ENCODE peak calls at places on chromosomes 3 and 15, in ten cellular contexts. O is MCF 10A; H is CD4-positive, alpha-beta T cell; L is prostate gland; Q is GM12865; K is HFF-Myc; T is WERI-Rb-1; W is astrocyte of the cerebellum; X is GM23338; S is neural crest cell. M is an unnamed sample.

GRCh38 chr3:171711461-171711860 is 98.8 kb downstream of the PLD1 start:
- DNase-seq in H (no peak), L (no peak), Q (no peak), T (no peak), O (no peak), K (no peak), W (no peak), S (no peak), X (no peak), M (no peak)

GRCh38 chr15:41828747-41829270 is 917 bp downstream of the JMJD7 start:
- DNase-seq in O (no peak), H (no peak), X (no peak), Q (no peak), L (no peak), S (no peak), K (no peak), W (no peak), T (no peak), M (no peak)

GRCh38 chr3:124786491-124787241 is 56.4 kb downstream of the UMPS start:
- DNase-seq in S (no peak), X (no peak), L (no peak), H (no peak), O (peak; percentile 41), Q (no peak), K (no peak), T (no peak), W (no peak), M (peak; percentile 8)

GRCh38 chr3:15969874-15970640 is 172.3 kb upstream of the ANKRD28 start:
- DNase-seq in X (no peak), S (no peak), W (no peak), Q (no peak), O (no peak), T (no peak), K (no peak), L (no peak), H (no peak), M (no peak)

GRCh38 chr3:107436029-107436428 is 58.8 kb downstream of the CCDC54 start:
- DNase-seq in H (no peak), T (no peak), O (no peak), K (no peak), W (no peak), X (no peak), S (no peak), Q (no peak), L (no peak), M (no peak)

GRCh38 chr3:132083583-132084372 is 49.0 kb upstream of the CPNE4 start:
- DNase-seq in L (no peak), T (no peak), Q (no peak), H (no peak), K (no peak), X (peak; percentile 54), O (peak; percentile 90), W (peak; percentile 47), S (no peak), M (peak; percentile 54)

GRCh38 chr3:58198804-58199203 is 12.0 kb downstream of the DNASE1L3 start:
- DNase-seq in L (no peak), W (no peak), Q (no peak), X (no peak), H (no peak), S (no peak), O (no peak), K (no peak), T (no peak), M (no peak)

GRCh38 chr3:38307599-38307998 is 25.5 kb downstream of the SLC22A14 start:
- DNase-seq in K (no peak), L (no peak), W (no peak), O (no peak), X (no peak), S (no peak), Q (no peak), H (no peak), T (no peak), M (no peak)

GRCh38 chr3:37952564-37952963 is 38.0 kb upstream of the VILL start:
- DNase-seq in W (no peak), Q (no peak), T (no peak), O (no peak), X (no peak), S (no peak), H (no peak), L (no peak), K (no peak), M (no peak)

GRCh38 chr3:127408684-127409420 is 121.0 kb upstream of the PRR20G start:
- DNase-seq in W (no peak), K (no peak), H (no peak), Q (peak; percentile 44), X (peak; percentile 59), L (no peak), S (peak; percentile 50), O (no peak), T (no peak), M (peak; percentile 5)

GRCh38 chr3:152737021-152737908 is 97.7 kb upstream of the P2RY1 start:
- DNase-seq in K (peak; percentile 2), T (no peak), L (no peak), S (no peak), X (no peak), Q (peak; percentile 94), O (peak; percentile 81), W (peak; percentile 91), H (no peak), M (peak; percentile 81)

GRCh38 chr3:140276698-140277097 is 341.7 kb downstream of the CLSTN2 start:
- DNase-seq in Q (peak; percentile 27), K (no peak), X (peak; percentile 71), W (no peak), T (peak; percentile 87), O (peak; percentile 14), S (peak; percentile 4), H (no peak), L (no peak), M (peak; percentile 21)

GRCh38 chr15:66927326-66928077 is 137.9 kb upstream of the SMAD3 start:
- DNase-seq in W (no peak), S (no peak), O (peak; percentile 39), L (no peak), X (no peak), K (no peak), H (no peak), Q (no peak), T (no peak), M (no peak)

GRCh38 chr3:178436773-178437172 is 99.5 kb upstream of the KCNMB2 start:
- DNase-seq in K (no peak), Q (peak; percentile 63), L (no peak), X (peak; percentile 66), O (peak; percentile 37), T (no peak), W (peak; percentile 46), S (no peak), H (no peak), M (no peak)

GRCh38 chr3:150006774-150007173 is 36.1 kb upstream of the PFN2 start:
- DNase-seq in T (no peak), L (no peak), X (no peak), Q (no peak), H (no peak), O (no peak), W (no peak), K (no peak), S (no peak), M (no peak)

GRCh38 chr3:158791259-158791920 is 10.5 kb upstream of the MFSD1 start:
- DNase-seq in L (no peak), T (peak; percentile 11), Q (peak; percentile 69), H (no peak), K (no peak), S (no peak), O (peak; percentile 71), W (no peak), X (peak; percentile 77), M (peak; percentile 60)

GRCh38 chr15:95826831-95827230 is 503.7 kb upstream of the NR2F2 start:
- DNase-seq in X (peak; percentile 42), O (peak; percentile 21), K (no peak), Q (peak; percentile 44), S (no peak), T (peak; percentile 27), W (no peak), L (no peak), H (no peak), M (peak; percentile 14)
- TF ChIP-seq CTCF in X (peak; percentile 36), O (no peak), K (peak; percentile 4), Q (peak; percentile 37), S (peak; percentile 49), T (peak; percentile 61), W (peak; percentile 34), L (no peak), H (no peak), M (no peak)

DNA sequence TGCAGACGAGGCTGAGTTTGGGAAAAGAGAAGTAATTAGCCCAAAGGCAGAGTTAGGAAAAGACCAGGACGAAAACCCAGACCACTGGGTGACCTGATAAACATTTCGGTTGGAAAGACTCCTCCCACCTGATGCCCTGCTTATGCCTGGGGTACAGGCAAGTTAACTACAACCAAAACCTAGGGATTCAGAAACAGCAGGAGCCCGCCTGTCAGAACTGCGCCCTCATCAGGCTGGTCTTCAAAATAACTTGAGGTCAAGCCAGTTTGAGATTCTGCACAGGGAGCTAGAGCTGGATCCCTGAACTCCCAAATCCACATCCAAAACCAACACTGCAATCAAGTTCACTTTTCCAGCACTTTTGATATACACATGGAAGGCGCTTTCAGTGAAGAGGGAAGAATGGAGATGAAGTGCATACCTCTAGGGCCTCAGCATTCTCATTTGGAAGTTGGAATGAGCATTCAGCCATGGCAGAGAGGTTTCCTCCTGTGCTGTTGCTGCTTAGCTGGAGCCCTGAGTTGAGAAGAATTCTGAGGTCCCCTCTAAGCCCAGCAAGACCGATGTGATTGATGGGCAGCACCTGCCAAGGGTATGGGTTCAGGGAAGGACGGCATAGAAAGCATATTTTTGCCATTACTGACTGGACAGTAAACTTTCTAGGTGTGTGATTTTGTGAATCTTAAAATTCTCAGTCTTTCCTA is 11.6 kb downstream of the TSEN2 start:
- DNase-seq in L (no peak), S (no peak), Q (no peak), T (no peak), H (no peak), K (no peak), X (peak; percentile 65), O (no peak), W (no peak), M (no peak)
- TF ChIP-seq CTCF in L (no peak), S (peak; percentile 25), Q (no peak), T (peak; percentile 36), H (no peak), K (peak; percentile 36), X (peak; percentile 62), O (no peak), W (peak; percentile 2), M (no peak)

GRCh38 chr3:175948041-175948440 is 1088.9 kb downstream of the NAALADL2 start:
- DNase-seq in L (no peak), K (no peak), S (no peak), H (no peak), Q (no peak), T (no peak), X (no peak), O (no peak), W (no peak), M (no peak)
- TF ChIP-seq CTCF in L (no peak), K (no peak), S (no peak), H (no peak), Q (no peak), T (no peak), X (no peak), O (no peak), W (no peak), M (no peak)

DNA sequence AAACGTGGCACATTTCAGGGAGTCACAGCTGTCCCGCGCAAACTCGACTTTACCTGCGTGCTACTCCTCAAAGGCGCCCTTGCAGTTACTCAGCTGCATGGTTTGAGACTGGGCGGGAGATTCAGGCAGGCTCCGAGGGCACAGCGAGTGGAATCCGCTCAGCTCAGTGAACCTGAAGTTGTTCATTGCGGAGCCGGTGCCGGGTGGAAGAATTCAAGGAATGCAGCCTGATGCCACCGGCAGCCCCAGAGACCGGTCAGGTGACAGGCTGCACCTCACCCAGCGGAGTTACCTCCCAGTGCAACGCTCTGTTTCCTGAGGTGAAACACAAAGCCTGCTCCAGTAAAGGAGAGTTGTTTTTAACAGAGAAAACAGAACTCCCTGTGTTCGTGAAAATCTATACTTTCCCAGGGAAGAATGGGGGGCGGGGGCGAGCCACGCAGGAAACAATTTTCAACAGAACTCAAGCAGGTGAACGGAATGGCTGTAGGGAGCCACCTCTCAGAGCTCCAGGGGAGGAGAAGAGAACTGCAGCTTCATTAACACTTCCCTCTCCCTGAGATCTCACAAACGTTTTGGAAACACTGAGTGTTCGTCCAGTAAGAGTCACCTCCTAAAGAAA is 3.8 kb downstream of the VEPH1 start:
- DNase-seq in K (no peak), Q (no peak), W (no peak), L (peak; percentile 53), X (peak; percentile 96), H (no peak), S (peak; percentile 16), O (peak; percentile 49), T (no peak), M (peak; percentile 93)
- TF ChIP-seq CTCF in K (no peak), Q (no peak), W (no peak), L (no peak), X (no peak), H (no peak), S (peak; percentile 49), O (no peak), T (no peak), M (no peak)